ENCODE peak calls at places on chromosomes 16 and 17, in five cellular contexts. D is neural progenitor cell, C is IMR-90, Z is H9, P is endothelial cell of umbilical vein. T is an unnamed sample.

GRCh38 chr16:66905633-66906539 is 12.8 kb downstream of the CDH16 start:
- DNase-seq in C (no peak), Z (peak; percentile 80), P (no peak), D (peak; percentile 54), T (peak; percentile 43)

GRCh38 chr17:3888343-3889171 is 4.3 kb downstream of the CAMKK1 start:
- DNase-seq in D (peak; percentile 68), P (peak; percentile 80), C (peak; percentile 94), Z (peak; percentile 92), T (no peak)

GRCh38 chr17:4003131-4003500 is 38.9 kb upstream of the ATP2A3 start:
- DNase-seq in D (no peak), P (no peak), C (no peak), Z (peak; percentile 51), T (no peak)

GRCh38 chr16:68298907-68299515 is 11.7 kb downstream of the SLC7A6OS start:
- DNase-seq in C (peak; percentile 77), Z (no peak), D (peak; percentile 63), P (no peak), T (no peak)

GRCh38 chr16:50234771-50235556 is 31.4 kb upstream of the ADCY7 start:
- DNase-seq in D (no peak), Z (no peak), C (peak; percentile 67), P (no peak), T (no peak)

GRCh38 chr17:30921544-30922196 is at the start of gene ADAP2:
- DNase-seq in D (peak; percentile 76), P (no peak), C (no peak), Z (peak; percentile 68), T (peak; percentile 27)

GRCh38 chr16:22358000-22358399 is 16.4 kb downstream of the CDR2 start:
- DNase-seq in D (no peak), P (peak; percentile 44), C (no peak), Z (no peak), T (peak; percentile 33)

GRCh38 chr17:78616946-78617345 is 39.8 kb upstream of the DNAH17 start:
- DNase-seq in Z (no peak), C (no peak), D (no peak), P (no peak), T (no peak)

GRCh38 chr17:39623356-39623950 is 3.3 kb upstream of the PPP1R1B start:
- DNase-seq in P (peak; percentile 61), C (peak; percentile 36), Z (peak; percentile 91), D (peak; percentile 78), T (peak; percentile 84)
- H2AFZ ChIP-seq in P (no peak overlapping the region), C (no peak overlapping the region), Z (no peak overlapping the region), D (no peak overlapping the region), T (peak overlapping the region; percentile 43)

DNA sequence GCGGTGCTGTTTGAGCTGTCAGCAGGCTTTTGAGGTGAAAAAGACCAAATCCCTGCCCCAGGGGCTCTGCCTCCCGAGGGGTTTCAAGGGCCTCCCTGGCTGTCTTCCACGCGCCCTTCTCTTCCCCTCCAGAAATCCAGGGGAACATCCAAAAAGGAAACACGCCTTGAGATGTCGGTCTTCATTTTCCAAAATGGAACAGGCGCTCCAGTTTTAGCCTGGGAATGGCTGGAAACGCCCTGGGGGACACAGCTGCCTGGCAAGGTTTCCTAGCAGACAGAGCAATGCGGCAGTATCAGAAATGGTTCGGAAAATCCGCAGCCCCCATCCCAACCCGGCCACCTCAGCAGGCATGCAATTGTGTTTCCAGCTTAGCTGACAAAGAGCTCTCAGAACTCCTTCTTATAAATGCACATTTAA is 16.6 kb upstream of the LITAF start:
- DNase-seq in Z (no peak), P (no peak), C (no peak), D (peak; percentile 83), T (no peak)
- H2AFZ ChIP-seq in Z (peak overlapping the region; percentile 9), P (no peak overlapping the region), C (peak overlapping the region; percentile 66), D (peak overlapping the region; percentile 36), T (no peak overlapping the region)

GRCh38 chr17:51147641-51148040 is 5.7 kb upstream of the NME1 start:
- DNase-seq in P (no peak), Z (no peak), D (no peak), C (peak; percentile 56), T (no peak)
- H2AFZ ChIP-seq in P (no peak overlapping the region), Z (no peak overlapping the region), D (no peak overlapping the region), C (no peak overlapping the region), T (no peak overlapping the region)

DNA sequence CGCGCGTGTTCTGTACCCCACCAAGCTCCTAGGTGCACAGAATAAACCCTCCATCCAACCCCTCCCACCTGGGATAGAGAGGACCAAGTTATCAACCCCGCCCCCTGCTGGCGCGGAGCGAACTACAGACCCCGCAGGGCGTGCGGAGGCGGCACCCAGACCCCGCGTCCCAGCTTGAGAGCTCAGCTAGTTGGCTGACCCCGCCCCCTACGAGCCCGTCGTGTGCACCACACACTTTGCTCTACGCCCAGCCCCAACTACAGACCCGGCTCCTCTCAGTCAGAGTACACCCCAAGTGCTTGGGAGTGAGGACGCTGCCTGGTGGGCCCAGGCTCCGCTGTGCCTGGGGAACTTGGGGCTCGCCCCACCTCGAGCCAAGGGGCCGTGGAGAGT is 1.5 kb downstream of the GRIN2A start:
- DNase-seq in C (no peak), P (no peak), Z (peak; percentile 90), D (peak; percentile 91), T (peak; percentile 20)
- H2AFZ ChIP-seq in C (no peak overlapping the region), P (no peak overlapping the region), Z (no peak overlapping the region), D (peak overlapping the region; percentile 83), T (no peak overlapping the region)

GRCh38 chr17:29149431-29150064 is 30.6 kb downstream of the MYO18A start:
- DNase-seq in P (no peak), C (peak; percentile 36), D (no peak), Z (peak; percentile 61), T (peak; percentile 47)
- H2AFZ ChIP-seq in P (peak overlapping the region; percentile 98), C (peak overlapping the region; percentile 91), D (peak overlapping the region; percentile 81), Z (no peak overlapping the region), T (peak overlapping the region; percentile 60)

GRCh38 chr17:48544356-48545021 is 420 bp downstream of the HOXB2 start:
- DNase-seq in D (peak; percentile 72), Z (peak; percentile 79), C (peak; percentile 93), P (peak; percentile 87), T (no peak)
- H2AFZ ChIP-seq in D (no peak overlapping the region), Z (no peak overlapping the region), C (no peak overlapping the region), P (no peak overlapping the region), T (no peak overlapping the region)

GRCh38 chr16:85028638-85029412 is 1.2 kb downstream of the KIAA0513 start:
- DNase-seq in P (peak; percentile 84), C (peak; percentile 47), Z (no peak), D (no peak), T (no peak)
- H2AFZ ChIP-seq in P (peak overlapping the region; percentile 9), C (no peak overlapping the region), Z (no peak overlapping the region), D (no peak overlapping the region), T (no peak overlapping the region)

GRCh38 chr17:71793550-71793949 is 327.3 kb upstream of the SOX9 start:
- DNase-seq in Z (no peak), P (no peak), C (peak; percentile 7), D (no peak), T (no peak)

GRCh38 chr17:71792966-71793365 is 327.9 kb upstream of the SOX9 start:
- DNase-seq in D (peak; percentile 10), Z (no peak), C (peak; percentile 81), P (no peak), T (no peak)

GRCh38 chr17:71790791-71791190 is 330.0 kb upstream of the SOX9 start:
- DNase-seq in P (no peak), C (peak; percentile 11), Z (no peak), D (no peak), T (no peak)

DNA sequence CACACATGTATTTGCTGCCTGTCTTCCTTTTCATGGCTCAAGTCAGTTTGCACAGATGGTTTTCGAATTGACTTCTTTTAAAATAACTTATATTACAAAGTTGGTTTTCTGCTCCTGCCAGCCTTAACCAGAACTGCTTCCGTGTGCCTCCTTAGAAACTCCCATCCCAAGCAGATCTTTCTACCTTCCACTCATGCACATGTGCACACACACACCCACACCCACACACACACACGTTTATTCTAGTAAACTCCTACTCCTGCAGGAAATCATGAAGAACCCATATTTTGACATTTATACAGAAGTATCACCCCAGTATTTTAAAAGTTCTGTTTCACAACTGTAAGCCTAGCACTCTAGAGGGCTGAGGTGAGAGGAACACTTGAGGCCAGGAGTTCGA is 329.5 kb upstream of the SOX9 start:
- DNase-seq in Z (no peak), D (no peak), C (no peak), P (no peak), T (no peak)
- H2AFZ ChIP-seq in Z (no peak overlapping the region), D (no peak overlapping the region), C (no peak overlapping the region), P (no peak overlapping the region), T (no peak overlapping the region)

GRCh38 chr17:72514321-72514861 is 393.6 kb downstream of the SOX9 start:
- DNase-seq in P (no peak), D (no peak), Z (no peak), C (no peak), T (no peak)

GRCh38 chr17:72515291-72516065 is 394.7 kb downstream of the SOX9 start:
- DNase-seq in Z (no peak), C (peak; percentile 65), D (peak; percentile 36), P (no peak), T (no peak)

GRCh38 chr17:72516772-72517399 is 396.1 kb downstream of the SOX9 start:
- DNase-seq in D (peak; percentile 48), P (no peak), C (no peak), Z (no peak), T (no peak)

GRCh38 chr17:72512649-72513556 is 392.1 kb downstream of the SOX9 start:
- DNase-seq in C (no peak), P (no peak), D (no peak), Z (no peak), T (peak; percentile 73)

GRCh38 chr17:72514888-72515287 is 394.1 kb downstream of the SOX9 start:
- DNase-seq in D (no peak), C (peak; percentile 86), Z (no peak), P (no peak), T (no peak)
- H2AFZ ChIP-seq in D (no peak overlapping the region), C (peak overlapping the region; percentile 93), Z (no peak overlapping the region), P (no peak overlapping the region), T (no peak overlapping the region)